ENCODE peak calls at places on chromosome 11, in six cellular contexts. G is GM06990; Y is NCI-H510A treated with DMSO at 0.1 percent for 48 hours; W is right cardiac atrium; Z is naive thymus-derived CD8-positive, alpha-beta T cell; Q is naive B cell. F is an unnamed sample.

GRCh38 chr11:47917643-47918369 is 62.6 kb upstream of the PTPRJ start:
- DNase-seq in G (peak), Y (peak), W (peak), Z (no peak), Q (peak), F (peak)

GRCh38 chr11:75313457-75314272 is 37.8 kb downstream of the ARRB1 start:
- DNase-seq in G (no peak), Y (peak), W (peak), Z (no peak), Q (no peak), F (no peak)

GRCh38 chr11:8230178-8230859 is 33.4 kb downstream of the LMO1 start:
- DNase-seq in G (no peak), Y (no peak), W (no peak), Z (no peak), Q (no peak), F (no peak)

GRCh38 chr11:86160546-86161149 is 83.9 kb upstream of the EED start:
- DNase-seq in G (no peak), Y (peak), W (no peak), Z (no peak), Q (no peak), F (no peak)

GRCh38 chr11:99176430-99176829 is 155.7 kb downstream of the CNTN5 start:
- DNase-seq in G (no peak), Y (no peak), W (no peak), Z (no peak), Q (no peak), F (no peak)

GRCh38 chr11:86595401-86595800 is 77.0 kb downstream of the ME3 start:
- DNase-seq in G (no peak), Y (no peak), W (no peak), Z (no peak), Q (no peak), F (no peak)

GRCh38 chr11:111770581-111771134 is 4.5 kb upstream of the PPP2R1B start:
- DNase-seq in G (no peak), Y (no peak), W (no peak), Z (no peak), Q (no peak), F (no peak)

GRCh38 chr11:1844221-1845094 is 5.7 kb downstream of the TNNI2 start:
- DNase-seq in G (no peak), Y (no peak), W (peak), Z (peak), Q (peak), F (no peak)

GRCh38 chr11:10694481-10695239 is 1.1 kb upstream of the IRAG1 start:
- DNase-seq in G (no peak), Y (no peak), W (no peak), Z (no peak), Q (no peak), F (no peak)

F was measured in GF-D8.